ENCODE peak calls at places on chromosome 22, in nine cellular contexts. T, E, M, W, D, G, S, A and F are unnamed samples.

GRCh38 chr22:38228873-38229740 is 27.3 kb downstream of the MAFF start:
- DNase-seq in S (no peak), W (peak), E (peak), A (no peak), T (no peak), M (no peak), G (no peak), D (no peak), F (no peak)

GRCh38 chr22:50705219-50705691 is 32.6 kb downstream of the SHANK3 start:
- DNase-seq in T (no peak), W (peak), A (no peak), S (no peak), E (no peak), G (peak), D (peak), M (no peak), F (no peak)

GRCh38 chr22:45644714-45645113 is 26.9 kb upstream of the ATXN10 start:
- DNase-seq in W (no peak), D (no peak), M (no peak), S (no peak), G (no peak), T (no peak), A (no peak), E (no peak), F (no peak)

GRCh38 chr22:25006354-25006753 is 53.8 kb downstream of the KIAA1671 start:
- DNase-seq in A (no peak), S (no peak), G (no peak), M (no peak), E (no peak), W (no peak), D (no peak), T (no peak), F (no peak)

GRCh38 chr22:22756109-22756508 is 111.7 kb downstream of the GGTLC2 start:
- DNase-seq in M (no peak), D (no peak), G (no peak), T (no peak), W (no peak), S (no peak), A (no peak), E (no peak), F (no peak)

GRCh38 chr22:43159484-43160178 is 8.3 kb downstream of the TSPO start:
- DNase-seq in M (no peak), A (no peak), T (no peak), W (no peak), S (no peak), D (no peak), E (no peak), G (no peak), F (no peak)

GRCh38 chr22:37053310-37054077 is 2.0 kb downstream of the KCTD17 start:
- DNase-seq in E (no peak), S (no peak), T (no peak), W (peak), A (no peak), M (no peak), D (no peak), G (no peak), F (no peak)

GRCh38 chr22:47168441-47168840 is 406.0 kb downstream of the TBC1D22A start:
- DNase-seq in G (no peak), A (no peak), W (no peak), S (no peak), E (no peak), D (no peak), T (no peak), M (no peak), F (no peak)

GRCh38 chr22:50729391-50730012 is 8.5 kb upstream of the ACR start:
- DNase-seq in S (peak), E (no peak), W (peak), T (no peak), D (peak), G (no peak), A (no peak), M (no peak), F (no peak)

GRCh38 chr22:17234144-17234623 is 14.9 kb upstream of the ADA2 start:
- DNase-seq in M (no peak), A (no peak), T (no peak), D (peak), G (no peak), W (no peak), S (no peak), E (no peak), F (no peak)

GRCh38 chr22:23575601-23576000 is 4.5 kb downstream of the IGLL1 start:
- DNase-seq in D (no peak), A (no peak), G (no peak), S (no peak), T (no peak), E (no peak), M (no peak), W (no peak), F (no peak)

GRCh38 chr22:23542933-23543332 is 37.2 kb downstream of the IGLL1 start:
- DNase-seq in G (no peak), D (no peak), S (no peak), A (no peak), W (no peak), E (no peak), M (no peak), T (no peak), F (no peak)

GRCh38 chr22:46465793-46466192 is 71.6 kb downstream of the CELSR1 start:
- DNase-seq in T (no peak), W (no peak), S (no peak), M (no peak), G (no peak), A (no peak), E (no peak), D (no peak), F (no peak)

GRCh38 chr22:22005945-22006595 is 23.5 kb upstream of the TOP3B start:
- DNase-seq in M (no peak), E (no peak), A (no peak), S (no peak), W (no peak), T (no peak), D (no peak), G (no peak), F (no peak)